ENCODE peak calls at places on chromosomes 1 and 21, in four cellular contexts. One of them, this sample, is unnamed.
A peak's percentile ranks its signal among the peaks of the same experiment; 100 is the strongest.

GRCh38 chr1:40313958-40314720 is 2.9 kb downstream of the COL9A2 start:
- DNase-seq in heart left ventricle: no peak
- DNase-seq in H54: no peak
- DNase-seq in Ammon's horn: no peak
- DNase-seq in this sample: no peak

GRCh38 chr1:53373246-53373645 is 45.4 kb upstream of the LRP8 start:
- DNase-seq in Ammon's horn: no peak
- DNase-seq in heart left ventricle: no peak
- DNase-seq in H54: no peak
- DNase-seq in this sample: no peak

GRCh38 chr1:241443561-241443960 is 76.0 kb downstream of the FH start:
- DNase-seq in Ammon's horn: no peak
- DNase-seq in heart left ventricle: no peak
- DNase-seq in H54: no peak
- DNase-seq in this sample: no peak

GRCh38 chr1:117093091-117093534 is 28.4 kb downstream of the TRIM45 start:
- DNase-seq in H54: peak; percentile 51
- DNase-seq in Ammon's horn: peak; percentile 61
- DNase-seq in heart left ventricle: no peak
- DNase-seq in this sample: no peak

GRCh38 chr1:158731707-158732106 is 11.2 kb upstream of the OR6K3 start:
- DNase-seq in heart left ventricle: no peak
- DNase-seq in H54: no peak
- DNase-seq in Ammon's horn: no peak
- DNase-seq in this sample: no peak

GRCh38 chr21:34008618-34009017 is 64.8 kb upstream of the MRPS6 start:
- DNase-seq in H54: no peak
- DNase-seq in heart left ventricle: no peak
- DNase-seq in Ammon's horn: no peak
- DNase-seq in this sample: no peak

GRCh38 chr1:67614511-67614934 is 70.5 kb upstream of the GADD45A start:
- DNase-seq in Ammon's horn: no peak
- DNase-seq in heart left ventricle: no peak
- DNase-seq in H54: no peak
- DNase-seq in this sample: no peak

GRCh38 chr1:83815348-83815747 is 183.6 kb downstream of the TTLL7 start:
- DNase-seq in H54: no peak
- DNase-seq in Ammon's horn: no peak
- DNase-seq in heart left ventricle: no peak
- DNase-seq in this sample: no peak

GRCh38 chr1:91736999-91737615 is 148.8 kb downstream of the TGFBR3 start:
- DNase-seq in Ammon's horn: no peak
- DNase-seq in H54: peak; percentile 71
- DNase-seq in heart left ventricle: no peak
- DNase-seq in this sample: no peak